ENCODE peak calls at places on chromosome 21, in five cellular contexts. One of them, this sample, is unnamed.

GRCh38 chr21:38567577-38568360 is 69.5 kb upstream of the ERG start:
- DNase-seq in T follicular helper cell: no peak
- DNase-seq in GM13977: no peak
- DNase-seq in SHP77: no peak
- DNase-seq in AG08396: peak
- DNase-seq in this sample: no peak

GRCh38 chr21:39845581-39846130 is 21.6 kb upstream of the PCP4 start:
- DNase-seq in GM13977: no peak
- DNase-seq in SHP77: no peak
- DNase-seq in T follicular helper cell: no peak
- DNase-seq in AG08396: no peak
- DNase-seq in this sample: no peak

GRCh38 chr21:25936776-25937175 is 202.0 kb downstream of the GABPA start:
- DNase-seq in SHP77: no peak
- DNase-seq in GM13977: no peak
- DNase-seq in AG08396: no peak
- DNase-seq in T follicular helper cell: no peak
- DNase-seq in this sample: no peak

GRCh38 chr21:40433575-40433974 is 413.4 kb downstream of the DSCAM start:
- DNase-seq in SHP77: no peak
- DNase-seq in AG08396: no peak
- DNase-seq in T follicular helper cell: no peak
- DNase-seq in GM13977: no peak
- DNase-seq in this sample: no peak

GRCh38 chr21:42721341-42721824 is 68.0 kb downstream of the PDE9A start:
- DNase-seq in GM13977: no peak
- DNase-seq in T follicular helper cell: no peak
- DNase-seq in SHP77: no peak
- DNase-seq in AG08396: no peak
- DNase-seq in this sample: no peak

GRCh38 chr21:41112740-41113692 is 54.9 kb upstream of the BACE2 start:
- DNase-seq in AG08396: peak
- DNase-seq in SHP77: no peak
- DNase-seq in T follicular helper cell: no peak
- DNase-seq in GM13977: no peak
- DNase-seq in this sample: no peak

GRCh38 chr21:45481977-45482898 is 60.0 kb downstream of the SLC19A1 start:
- DNase-seq in T follicular helper cell: no peak
- DNase-seq in AG08396: no peak
- DNase-seq in SHP77: no peak
- DNase-seq in GM13977: no peak
- DNase-seq in this sample: no peak

GRCh38 chr21:44740721-44741120 is 29.3 kb upstream of the TSPEAR start:
- DNase-seq in AG08396: no peak
- DNase-seq in T follicular helper cell: no peak
- DNase-seq in GM13977: no peak
- DNase-seq in SHP77: no peak
- DNase-seq in this sample: no peak

GRCh38 chr21:22993144-22993543 is 1994.9 kb downstream of the NCAM2 start:
- DNase-seq in GM13977: no peak
- DNase-seq in AG08396: no peak
- DNase-seq in T follicular helper cell: no peak
- DNase-seq in SHP77: no peak
- DNase-seq in this sample: no peak

GRCh38 chr21:34701726-34702125 is 32.9 kb downstream of the CLIC6 start:
- DNase-seq in AG08396: peak
- DNase-seq in T follicular helper cell: no peak
- DNase-seq in GM13977: no peak
- DNase-seq in SHP77: no peak
- DNase-seq in this sample: no peak

GRCh38 chr21:43958364-43959158 is 53.5 kb upstream of the TRAPPC10 start:
- DNase-seq in AG08396: no peak
- DNase-seq in T follicular helper cell: no peak
- DNase-seq in GM13977: no peak
- DNase-seq in SHP77: no peak
- DNase-seq in this sample: no peak

GRCh38 chr21:34704119-34704518 is 35.3 kb downstream of the CLIC6 start:
- DNase-seq in SHP77: no peak
- DNase-seq in GM13977: no peak
- DNase-seq in T follicular helper cell: no peak
- DNase-seq in AG08396: no peak
- DNase-seq in this sample: no peak

GRCh38 chr21:41706263-41706639 is 60.6 kb downstream of the RIPK4 start:
- DNase-seq in SHP77: peak
- DNase-seq in T follicular helper cell: no peak
- DNase-seq in AG08396: no peak
- DNase-seq in GM13977: no peak
- DNase-seq in this sample: no peak

GRCh38 chr21:43355925-43356289 is 71.0 kb downstream of the SIK1 start:
- DNase-seq in T follicular helper cell: no peak
- DNase-seq in AG08396: no peak
- DNase-seq in SHP77: peak
- DNase-seq in GM13977: no peak
- DNase-seq in this sample: no peak

GRCh38 chr21:32334980-32335471 is 36.4 kb downstream of the MRAP start:
- DNase-seq in GM13977: no peak
- DNase-seq in T follicular helper cell: no peak
- DNase-seq in AG08396: no peak
- DNase-seq in SHP77: no peak
- DNase-seq in this sample: no peak

GRCh38 chr21:45132841-45133573 is 58.6 kb downstream of the ADARB1 start:
- DNase-seq in SHP77: no peak
- DNase-seq in AG08396: no peak
- DNase-seq in T follicular helper cell: no peak
- DNase-seq in GM13977: no peak
- DNase-seq in this sample: no peak

GRCh38 chr21:37469441-37469840 is 102.9 kb downstream of the DYRK1A start:
- DNase-seq in SHP77: no peak
- DNase-seq in T follicular helper cell: no peak
- DNase-seq in GM13977: no peak
- DNase-seq in AG08396: no peak
- DNase-seq in this sample: no peak

GRCh38 chr21:26686278-26686677 is 113.2 kb upstream of the CYYR1 start:
- DNase-seq in AG08396: peak
- DNase-seq in GM13977: no peak
- DNase-seq in SHP77: peak
- DNase-seq in T follicular helper cell: no peak
- DNase-seq in this sample: no peak

GRCh38 chr21:44730951-44731579 is 19.7 kb upstream of the TSPEAR start:
- DNase-seq in T follicular helper cell: no peak
- DNase-seq in GM13977: no peak
- DNase-seq in SHP77: no peak
- DNase-seq in AG08396: no peak
- DNase-seq in this sample: no peak

GRCh38 chr21:35086357-35086756 is 37.3 kb upstream of the RUNX1 start:
- DNase-seq in GM13977: no peak
- DNase-seq in AG08396: no peak
- DNase-seq in SHP77: no peak
- DNase-seq in T follicular helper cell: no peak
- DNase-seq in this sample: no peak

GRCh38 chr21:43953028-43953427 is 59.1 kb upstream of the TRAPPC10 start:
- DNase-seq in AG08396: no peak
- DNase-seq in GM13977: no peak
- DNase-seq in T follicular helper cell: no peak
- DNase-seq in SHP77: no peak
- DNase-seq in this sample: no peak

GRCh38 chr21:39705849-39706248 is 39.1 kb upstream of the IGSF5 start:
- DNase-seq in T follicular helper cell: no peak
- DNase-seq in GM13977: no peak
- DNase-seq in AG08396: no peak
- DNase-seq in SHP77: no peak
- DNase-seq in this sample: no peak

GRCh38 chr21:17390575-17390974 is 122.3 kb upstream of the CXADR start:
- DNase-seq in T follicular helper cell: no peak
- DNase-seq in AG08396: no peak
- DNase-seq in GM13977: no peak
- DNase-seq in SHP77: no peak
- DNase-seq in this sample: no peak